ENCODE peak calls at places on chromosomes 5 and 9, in ten cellular contexts. X is psoas muscle, W is transverse colon, H is Peyer's patch, G is fibroblast of pulmonary artery, P is AG04449, Y is AG04450, F is type B pancreatic cell, J is cardiac fibroblast, K is brain microvascular endothelial cell. E is an unnamed sample.

GRCh38 chr5:270340-270739 is 1.1 kb upstream of the PDCD6 start:
- DNase-seq in F (no peak), G (no peak), K (no peak), X (no peak), Y (no peak), J (no peak), W (no peak), H (no peak), P (no peak), E (no peak)

GRCh38 chr9:111926421-111926875 is 29.8 kb downstream of the UGCG start:
- DNase-seq in G (peak), J (peak), W (peak), P (peak), X (peak), H (no peak), F (no peak), K (peak), Y (no peak), E (peak)

GRCh38 chr5:155004138-155004744 is 9.3 kb upstream of the KIF4B start:
- DNase-seq in J (peak), H (peak), K (no peak), Y (no peak), F (no peak), P (no peak), G (peak), W (peak), X (no peak), E (no peak)

GRCh38 chr5:59296317-59297264 is 596.9 kb downstream of the PDE4D start:
- DNase-seq in F (no peak), J (peak), P (no peak), W (no peak), K (no peak), X (no peak), H (no peak), G (peak), Y (no peak), E (no peak)

GRCh38 chr9:128211551-128212281 is 8.5 kb downstream of the DNM1 start:
- DNase-seq in Y (no peak), G (no peak), W (no peak), H (peak), K (no peak), F (no peak), X (no peak), P (no peak), J (no peak), E (no peak)

GRCh38 chr9:33081128-33081851 is 4.8 kb upstream of the SMU1 start:
- DNase-seq in P (peak), W (peak), F (no peak), H (no peak), J (peak), X (peak), K (peak), G (peak), Y (peak), E (no peak)

GRCh38 chr5:74586831-74587230 is 53.7 kb downstream of the ENC1 start:
- DNase-seq in Y (no peak), H (no peak), P (no peak), K (no peak), J (peak), G (peak), W (no peak), X (no peak), F (no peak), E (no peak)

GRCh38 chr5:58241383-58241782 is 218.5 kb downstream of the PLK2 start:
- DNase-seq in K (no peak), X (no peak), F (no peak), H (no peak), J (peak), Y (no peak), G (peak), P (no peak), W (no peak), E (no peak)

GRCh38 chr5:168946363-168946762 is 354.6 kb downstream of the SLIT3 start:
- DNase-seq in W (no peak), K (peak), H (no peak), F (no peak), J (peak), X (no peak), G (peak), P (no peak), Y (no peak), E (no peak)

GRCh38 chr5:45772402-45772801 is 76.2 kb upstream of the HCN1 start:
- DNase-seq in J (no peak), X (no peak), F (no peak), K (no peak), W (no peak), H (no peak), G (no peak), P (no peak), Y (no peak), E (no peak)

GRCh38 chr9:64066736-64067368 is 1218.2 kb downstream of the FOXD4L5 start:
- DNase-seq in H (no peak), G (no peak), X (peak), K (no peak), F (no peak), J (no peak), Y (no peak), W (no peak), P (no peak), E (peak)

GRCh38 chr9:93127395-93127911 is 6.6 kb downstream of the NINJ1 start:
- DNase-seq in X (no peak), J (no peak), G (no peak), Y (no peak), H (peak), P (no peak), K (no peak), F (no peak), W (peak), E (peak)

GRCh38 chr9:108477538-108478006 is 378.2 kb downstream of the ACTL7B start:
- DNase-seq in G (peak), F (no peak), W (peak), K (peak), H (no peak), Y (peak), X (no peak), J (peak), P (peak), E (no peak)

GRCh38 chr5:76415855-76416254 is 12.8 kb downstream of the IQGAP2 start:
- DNase-seq in X (no peak), K (no peak), P (no peak), Y (no peak), J (no peak), W (no peak), H (no peak), F (no peak), G (no peak), E (no peak)
- TF ChIP-seq CTCF in X (no peak), K (no peak), P (no peak), Y (no peak), J (no peak), W (no peak), H (no peak), F (no peak), G (no peak), E (no peak)

DNA sequence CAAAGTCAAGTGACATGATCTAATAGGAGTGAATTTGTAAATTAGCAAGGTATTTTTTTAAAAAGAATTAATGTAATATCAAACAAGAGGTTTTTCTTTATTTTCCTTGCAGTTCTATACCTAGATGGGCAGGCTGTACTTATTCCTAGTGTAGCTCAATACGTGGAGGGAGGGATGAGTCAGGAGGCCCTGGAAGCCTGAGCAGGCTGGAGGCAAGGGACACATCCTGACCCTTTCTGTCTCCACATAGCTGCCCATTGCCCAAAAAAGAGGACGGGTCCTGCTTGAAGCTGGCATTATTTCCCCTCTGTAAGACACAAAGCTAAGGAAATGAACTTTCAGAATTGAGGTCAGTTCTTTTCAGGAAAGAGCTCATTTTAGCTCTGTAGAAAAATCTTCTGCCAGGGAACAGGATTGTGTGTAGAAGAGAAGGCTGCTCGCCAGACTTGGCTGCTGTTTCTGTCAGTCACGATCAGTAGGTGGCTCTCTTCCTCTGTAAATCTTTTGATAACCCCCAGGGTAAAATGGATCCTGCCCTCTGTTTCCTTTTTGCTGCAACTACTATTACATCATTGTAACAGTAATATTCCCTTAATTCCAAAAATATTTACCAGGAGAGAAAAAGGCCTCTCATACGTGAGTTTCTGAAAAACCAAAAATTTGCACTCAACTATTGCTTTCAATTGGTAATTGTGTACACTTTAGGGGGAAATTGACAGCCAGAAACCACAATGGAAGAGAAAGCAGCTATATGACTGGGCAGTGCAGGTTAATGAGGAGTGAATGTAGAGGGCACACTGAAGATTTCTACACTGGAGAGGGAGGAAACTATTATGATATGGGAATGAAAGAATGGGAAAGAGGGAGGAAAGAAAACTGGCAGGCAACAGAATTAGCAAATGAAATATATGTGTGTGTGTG is 12.3 kb upstream of the IFNW1 start:
- DNase-seq in F (no peak), K (peak), G (peak), X (no peak), W (no peak), P (no peak), Y (no peak), H (no peak), J (peak), E (peak)
- TF ChIP-seq CTCF in F (peak), K (peak), G (no peak), X (no peak), W (no peak), P (no peak), Y (no peak), H (no peak), J (no peak), E (peak)

DNA sequence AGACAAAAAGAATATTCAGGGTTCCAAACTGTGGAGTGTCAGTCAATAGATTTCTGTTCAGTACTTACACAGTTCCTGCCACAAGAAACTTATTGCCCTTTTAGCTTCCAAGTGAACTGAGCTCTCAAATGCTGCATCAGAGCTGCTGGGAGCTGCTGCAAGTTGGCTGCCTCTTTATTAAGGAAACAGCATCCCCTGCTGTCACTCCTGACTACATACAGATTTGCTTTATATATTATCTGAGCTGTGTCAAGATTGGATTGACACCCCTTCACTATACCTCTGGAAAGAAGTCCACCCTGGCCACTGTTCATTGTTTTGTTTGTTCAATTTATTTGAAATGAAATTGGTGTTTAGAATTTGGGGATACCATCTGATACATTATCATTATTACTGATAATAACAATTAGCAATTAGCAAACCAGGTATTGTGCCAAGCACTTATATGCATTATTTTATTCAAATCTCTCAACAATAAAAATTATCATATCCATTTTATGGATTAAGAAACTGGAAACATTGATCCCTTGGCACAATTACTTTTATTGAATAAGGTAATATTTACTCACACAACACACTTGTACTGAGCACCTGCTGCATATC is 16.4 kb upstream of the C5orf58 start:
- DNase-seq in P (peak), W (no peak), H (no peak), Y (no peak), J (peak), G (peak), K (peak), F (no peak), X (no peak), E (no peak)
- TF ChIP-seq CTCF in P (peak), W (no peak), H (peak), Y (peak), J (peak), G (peak), K (peak), F (peak), X (no peak), E (peak)

DNA sequence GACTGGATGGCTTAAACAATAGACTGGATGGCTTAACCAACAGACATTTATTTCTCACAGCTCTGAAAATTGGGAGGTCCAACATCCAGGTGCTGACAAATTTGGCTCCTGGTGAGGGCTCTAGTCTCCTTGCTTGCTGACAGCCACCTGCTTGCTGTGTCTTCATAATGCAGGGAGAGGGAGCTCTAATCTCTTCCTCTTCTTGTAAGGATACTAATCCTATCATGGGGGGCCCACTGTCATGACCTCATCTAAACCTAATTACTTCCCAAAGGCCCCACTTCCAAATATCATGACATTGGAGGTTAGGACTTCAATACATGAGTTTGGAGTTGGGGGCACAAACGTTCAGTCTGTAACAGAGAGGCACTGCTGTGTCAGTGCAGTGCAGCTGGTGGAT is 26.4 kb downstream of the FOXD1 start:
- DNase-seq in J (no peak), X (no peak), F (no peak), H (no peak), P (no peak), G (no peak), K (no peak), Y (no peak), W (no peak), E (no peak)
- TF ChIP-seq CTCF in J (no peak), X (no peak), F (no peak), H (no peak), P (no peak), G (no peak), K (peak), Y (no peak), W (no peak), E (no peak)

GRCh38 chr9:71003346-71003745 is 118.1 kb downstream of the TRPM3 start:
- DNase-seq in H (no peak), J (no peak), F (no peak), P (no peak), X (no peak), Y (no peak), W (no peak), G (no peak), K (no peak), E (no peak)
- TF ChIP-seq CTCF in H (no peak), J (no peak), F (no peak), P (no peak), X (no peak), Y (no peak), W (no peak), G (no peak), K (no peak), E (no peak)